ENCODE peak calls at places on chromosomes 3 and 15, in four cellular contexts. K is tibial nerve, C is heart left ventricle, W is sigmoid colon. D is an unnamed sample.

GRCh38 chr3:6516143-6516542 is 344.8 kb upstream of the GRM7 start:
- DNase-seq in K (no peak), C (no peak), W (no peak), D (no peak)

GRCh38 chr3:133531981-133532380 is 41.5 kb upstream of the CDV3 start:
- DNase-seq in K (no peak), C (no peak), W (no peak), D (no peak)

GRCh38 chr3:100941046-100941445 is 52.2 kb downstream of the ABI3BP start:
- DNase-seq in K (no peak), C (peak; percentile 32), W (no peak), D (no peak)

GRCh38 chr3:85922374-85922773 is 963.6 kb downstream of the CADM2 start:
- DNase-seq in K (no peak), C (no peak), W (no peak), D (no peak)

GRCh38 chr3:58495101-58495500 is 3.2 kb downstream of the KCTD6 start:
- DNase-seq in K (no peak), C (no peak), W (no peak), D (no peak)

GRCh38 chr3:74463515-74463914 is 150.9 kb downstream of the CNTN3 start:
- DNase-seq in K (no peak), C (no peak), W (no peak), D (no peak)

GRCh38 chr15:90047956-90048575 is 46.9 kb downstream of the ZNF710 start:
- DNase-seq in K (no peak), C (peak; percentile 24), W (no peak), D (no peak)

GRCh38 chr15:63234479-63234878 is 42.9 kb upstream of the APH1B start:
- DNase-seq in K (peak; percentile 31), C (peak; percentile 60), W (peak; percentile 81), D (peak; percentile 49)

GRCh38 chr3:162602619-162603018 is 1106.0 kb downstream of the OTOL1 start:
- DNase-seq in K (no peak), C (no peak), W (no peak), D (no peak)

GRCh38 chr15:40106203-40107161 is 2.2 kb downstream of the BMF start:
- DNase-seq in K (peak; percentile 60), C (no peak), W (peak; percentile 88), D (peak; percentile 85)
- TF ChIP-seq POLR2A in K (peak; percentile 43), C (no peak), W (no peak), D (peak; percentile 80)

DNA sequence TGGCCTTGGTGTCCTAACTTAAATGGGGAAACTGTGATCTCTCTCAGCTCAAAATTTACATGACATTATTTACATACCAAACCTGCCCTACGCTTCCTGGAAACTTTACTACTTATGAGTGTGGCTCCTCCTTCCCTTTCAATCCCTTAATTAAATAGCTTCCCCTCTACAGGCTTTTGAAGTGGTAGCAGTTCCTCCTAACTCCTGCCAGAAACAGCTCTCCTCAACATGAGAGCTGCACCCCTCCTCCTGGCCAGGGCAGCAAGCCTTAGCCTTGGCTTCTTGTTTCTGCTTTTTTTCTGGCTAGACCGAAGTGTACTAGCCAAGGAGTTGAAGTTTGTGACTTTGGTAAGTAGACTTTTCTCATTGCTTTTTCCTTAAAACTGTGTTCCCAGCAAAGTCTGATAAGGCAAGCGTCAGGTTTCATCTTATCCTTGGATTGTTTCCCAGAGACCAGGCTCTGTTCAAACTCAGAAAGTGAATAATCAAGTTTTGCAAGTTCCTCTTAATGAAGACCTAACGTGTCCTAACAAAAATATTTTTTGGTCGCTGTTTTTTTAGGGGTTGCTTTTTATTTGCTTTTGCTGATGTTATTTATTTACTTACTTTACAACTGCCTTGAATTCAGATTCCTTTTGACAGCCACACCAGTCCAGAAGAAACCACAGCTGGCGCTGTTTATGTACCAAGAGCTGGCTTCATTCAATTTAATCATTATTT is at the start of gene ACP3:
- DNase-seq in K (no peak), C (peak; percentile 44), W (no peak), D (peak; percentile 15)
- TF ChIP-seq CTCF in K (no peak), C (no peak), W (no peak), D (no peak)

DNA sequence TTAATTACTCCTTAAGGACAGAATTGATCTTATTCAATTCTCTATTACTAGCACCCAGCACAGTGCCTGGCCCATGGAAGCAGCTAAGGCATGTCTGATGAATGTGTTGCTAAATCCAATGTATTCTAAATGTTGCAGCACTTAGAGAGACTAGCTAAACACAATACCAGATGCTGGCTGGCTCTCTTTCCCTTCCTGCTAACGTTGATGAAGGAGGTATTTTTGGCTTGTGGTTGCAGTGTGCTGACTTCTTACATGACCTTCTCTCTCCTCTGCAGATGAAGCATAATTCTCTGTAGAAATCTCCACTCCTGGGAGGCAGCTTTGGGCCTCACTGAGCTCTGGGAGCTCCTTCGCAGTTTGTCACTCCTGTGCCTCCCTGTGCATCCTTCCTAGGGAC is 183.6 kb downstream of the PEX5L start:
- DNase-seq in K (no peak), C (peak; percentile 27), W (no peak), D (no peak)
- TF ChIP-seq POLR2A in K (no peak), C (no peak), W (no peak), D (no peak)

GRCh38 chr3:98612587-98612986 is 19.2 kb upstream of the CPOX start:
- DNase-seq in K (no peak), C (no peak), W (no peak), D (peak; percentile 11)
- TF ChIP-seq CTCF in K (no peak), C (no peak), W (no peak), D (no peak)

GRCh38 chr15:52540374-52541012 is 11.8 kb upstream of the MYO5A start:
- DNase-seq in K (no peak), C (no peak), W (no peak), D (no peak)

GRCh38 chr15:52551762-52552161 is 17.1 kb downstream of the ARPP19 start:
- DNase-seq in K (no peak), C (peak; percentile 45), W (no peak), D (peak; percentile 15)

GRCh38 chr15:52546031-52546751 is 17.5 kb upstream of the MYO5A start:
- DNase-seq in K (no peak), C (no peak), W (no peak), D (no peak)
- TF ChIP-seq POLR2A in K (no peak), C (no peak), W (no peak), D (no peak)

D was measured in transverse colon.